ENCODE peak calls at places on chromosomes 7 and 10, in four cellular contexts. One of them, this sample, is unnamed.

GRCh38 chr7:25750738-25751529 is 401.1 kb upstream of the NFE2L3 start:
- DNase-seq in GM23248: no peak
- DNase-seq in gastrocnemius medialis: no peak
- DNase-seq in HFF-Myc: no peak
- DNase-seq in this sample: no peak

GRCh38 chr10:87882555-87883294 is 19.3 kb downstream of the PTEN start:
- DNase-seq in gastrocnemius medialis: no peak
- DNase-seq in HFF-Myc: no peak
- DNase-seq in GM23248: no peak
- DNase-seq in this sample: no peak

GRCh38 chr10:52992569-52992968 is 220.0 kb upstream of the MBL2 start:
- DNase-seq in GM23248: no peak
- DNase-seq in HFF-Myc: no peak
- DNase-seq in gastrocnemius medialis: no peak
- DNase-seq in this sample: no peak

GRCh38 chr7:7868245-7868899 is 100.2 kb upstream of the GLCCI1 start:
- DNase-seq in gastrocnemius medialis: no peak
- DNase-seq in GM23248: no peak
- DNase-seq in HFF-Myc: no peak
- DNase-seq in this sample: no peak

GRCh38 chr10:128036746-128037542 is 89.3 kb downstream of the MKI67 start:
- DNase-seq in GM23248: peak
- DNase-seq in HFF-Myc: no peak
- DNase-seq in gastrocnemius medialis: no peak
- DNase-seq in this sample: peak

GRCh38 chr10:29642996-29643395 is 8.2 kb upstream of the SVIL start:
- DNase-seq in GM23248: peak
- DNase-seq in HFF-Myc: no peak
- DNase-seq in gastrocnemius medialis: peak
- DNase-seq in this sample: no peak

GRCh38 chr7:104686286-104686685 is 327.7 kb upstream of the KMT2E start:
- DNase-seq in gastrocnemius medialis: no peak
- DNase-seq in HFF-Myc: no peak
- DNase-seq in GM23248: no peak
- DNase-seq in this sample: no peak

GRCh38 chr10:80509403-80510161 is 28.1 kb upstream of the SH2D4B start:
- DNase-seq in gastrocnemius medialis: no peak
- DNase-seq in HFF-Myc: peak
- DNase-seq in GM23248: peak
- DNase-seq in this sample: no peak

GRCh38 chr7:22108151-22108845 is 162.6 kb upstream of the CDCA7L start:
- DNase-seq in HFF-Myc: no peak
- DNase-seq in gastrocnemius medialis: no peak
- DNase-seq in GM23248: no peak
- DNase-seq in this sample: no peak

GRCh38 chr7:2495402-2496309 is 19.5 kb upstream of the GRIFIN start:
- DNase-seq in HFF-Myc: no peak
- DNase-seq in gastrocnemius medialis: no peak
- DNase-seq in GM23248: no peak
- DNase-seq in this sample: no peak

GRCh38 chr7:73706122-73707044 is 13.1 kb downstream of the STX1A start:
- DNase-seq in GM23248: peak
- DNase-seq in gastrocnemius medialis: no peak
- DNase-seq in HFF-Myc: no peak
- DNase-seq in this sample: no peak

GRCh38 chr7:121034929-121035328 is 46.4 kb downstream of the CPED1 start:
- DNase-seq in gastrocnemius medialis: no peak
- DNase-seq in HFF-Myc: no peak
- DNase-seq in GM23248: no peak
- DNase-seq in this sample: no peak

GRCh38 chr10:120979435-120980315 is 128.5 kb downstream of the WDR11 start:
- DNase-seq in HFF-Myc: no peak
- DNase-seq in gastrocnemius medialis: no peak
- DNase-seq in GM23248: peak
- DNase-seq in this sample: peak

GRCh38 chr10:130171196-130171595 is 35.0 kb downstream of the GLRX3 start:
- DNase-seq in gastrocnemius medialis: no peak
- DNase-seq in GM23248: no peak
- DNase-seq in HFF-Myc: no peak
- DNase-seq in this sample: no peak

GRCh38 chr10:48463318-48464003 is 141.4 kb downstream of the ARHGAP22 start:
- DNase-seq in GM23248: peak
- DNase-seq in HFF-Myc: no peak
- DNase-seq in gastrocnemius medialis: no peak
- DNase-seq in this sample: no peak

GRCh38 chr7:137245890-137246289 is 97.6 kb downstream of the PTN start:
- DNase-seq in GM23248: no peak
- DNase-seq in gastrocnemius medialis: no peak
- DNase-seq in HFF-Myc: no peak
- DNase-seq in this sample: no peak

GRCh38 chr7:130872756-130873448 is 138.9 kb upstream of the KLF14 start:
- DNase-seq in GM23248: no peak
- DNase-seq in gastrocnemius medialis: no peak
- DNase-seq in HFF-Myc: no peak
- DNase-seq in this sample: no peak

GRCh38 chr10:31036209-31036608 is 4.5 kb upstream of the ZNF438 start:
- DNase-seq in gastrocnemius medialis: no peak
- DNase-seq in HFF-Myc: peak
- DNase-seq in GM23248: no peak
- DNase-seq in this sample: no peak

GRCh38 chr7:28792858-28793257 is 165.3 kb downstream of the TRIL start:
- DNase-seq in GM23248: no peak
- DNase-seq in gastrocnemius medialis: no peak
- DNase-seq in HFF-Myc: no peak
- DNase-seq in this sample: no peak

GRCh38 chr10:5196613-5197234 is at the start of gene AKR1C4:
- DNase-seq in HFF-Myc: no peak
- DNase-seq in GM23248: no peak
- DNase-seq in gastrocnemius medialis: no peak
- DNase-seq in this sample: no peak

GRCh38 chr10:90451283-90451682 is 406.6 kb downstream of the HTR7 start:
- DNase-seq in HFF-Myc: no peak
- DNase-seq in gastrocnemius medialis: no peak
- DNase-seq in GM23248: no peak
- DNase-seq in this sample: peak

DNA sequence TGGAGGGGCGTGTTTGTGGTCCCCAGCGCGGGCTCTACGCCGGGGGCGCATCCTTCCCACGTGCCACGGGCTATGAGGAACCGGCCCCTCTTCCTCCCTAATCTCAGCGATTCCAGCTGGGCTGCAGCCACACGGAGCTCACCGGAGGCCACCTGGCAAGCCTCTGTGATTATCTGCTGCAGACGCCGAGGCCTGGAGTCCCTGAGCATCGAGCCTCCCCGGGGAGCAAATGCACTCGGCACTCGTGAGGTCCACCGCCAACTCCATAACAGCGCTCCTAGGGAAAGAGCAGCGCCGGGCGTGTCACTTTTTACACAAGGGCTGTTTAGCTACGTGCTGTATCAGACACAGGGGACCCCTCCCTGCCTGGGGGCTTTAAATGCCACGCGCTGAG is 101.1 kb downstream of the DYNC2I1 start:
- DNase-seq in gastrocnemius medialis: no peak
- DNase-seq in GM23248: no peak
- DNase-seq in HFF-Myc: no peak
- DNase-seq in this sample: peak
- H3K4me3 ChIP-seq in gastrocnemius medialis: no peak
- H3K4me3 ChIP-seq in GM23248: no peak
- H3K4me3 ChIP-seq in HFF-Myc: no peak
- H3K4me3 ChIP-seq in this sample: peak

GRCh38 chr7:114997487-114998404 is 75.9 kb downstream of the MDFIC start:
- DNase-seq in GM23248: no peak
- DNase-seq in gastrocnemius medialis: no peak
- DNase-seq in HFF-Myc: no peak
- DNase-seq in this sample: no peak
- H3K4me3 ChIP-seq in GM23248: no peak
- H3K4me3 ChIP-seq in gastrocnemius medialis: no peak
- H3K4me3 ChIP-seq in HFF-Myc: no peak
- H3K4me3 ChIP-seq in this sample: no peak

GRCh38 chr10:317926-318325 is 182.7 kb downstream of the ZMYND11 start:
- DNase-seq in GM23248: no peak
- DNase-seq in gastrocnemius medialis: no peak
- DNase-seq in HFF-Myc: no peak
- DNase-seq in this sample: no peak
- H3K4me3 ChIP-seq in GM23248: no peak
- H3K4me3 ChIP-seq in gastrocnemius medialis: no peak
- H3K4me3 ChIP-seq in HFF-Myc: no peak
- H3K4me3 ChIP-seq in this sample: no peak

GRCh38 chr10:124538669-124539068 is 77.0 kb downstream of the LHPP start:
- DNase-seq in HFF-Myc: no peak
- DNase-seq in GM23248: no peak
- DNase-seq in gastrocnemius medialis: no peak
- DNase-seq in this sample: no peak
- H3K4me3 ChIP-seq in HFF-Myc: no peak
- H3K4me3 ChIP-seq in GM23248: no peak
- H3K4me3 ChIP-seq in gastrocnemius medialis: no peak
- H3K4me3 ChIP-seq in this sample: no peak

GRCh38 chr10:86409183-86409582 is 42.6 kb upstream of the GRID1 start:
- DNase-seq in gastrocnemius medialis: no peak
- DNase-seq in HFF-Myc: no peak
- DNase-seq in GM23248: no peak
- DNase-seq in this sample: no peak

GRCh38 chr10:86413046-86413728 is 46.6 kb upstream of the GRID1 start:
- DNase-seq in gastrocnemius medialis: no peak
- DNase-seq in HFF-Myc: no peak
- DNase-seq in GM23248: peak
- DNase-seq in this sample: no peak

GRCh38 chr10:86410542-86411124 is 44.0 kb upstream of the GRID1 start:
- DNase-seq in GM23248: peak
- DNase-seq in gastrocnemius medialis: no peak
- DNase-seq in HFF-Myc: no peak
- DNase-seq in this sample: no peak

GRCh38 chr10:86411852-86412550 is 45.4 kb upstream of the GRID1 start:
- DNase-seq in GM23248: no peak
- DNase-seq in gastrocnemius medialis: no peak
- DNase-seq in HFF-Myc: no peak
- DNase-seq in this sample: no peak

GRCh38 chr10:86411281-86411841 is 44.8 kb upstream of the GRID1 start:
- DNase-seq in HFF-Myc: peak
- DNase-seq in gastrocnemius medialis: no peak
- DNase-seq in GM23248: peak
- DNase-seq in this sample: no peak
- H3K4me3 ChIP-seq in HFF-Myc: no peak
- H3K4me3 ChIP-seq in gastrocnemius medialis: no peak
- H3K4me3 ChIP-seq in GM23248: peak
- H3K4me3 ChIP-seq in this sample: no peak

DNA sequence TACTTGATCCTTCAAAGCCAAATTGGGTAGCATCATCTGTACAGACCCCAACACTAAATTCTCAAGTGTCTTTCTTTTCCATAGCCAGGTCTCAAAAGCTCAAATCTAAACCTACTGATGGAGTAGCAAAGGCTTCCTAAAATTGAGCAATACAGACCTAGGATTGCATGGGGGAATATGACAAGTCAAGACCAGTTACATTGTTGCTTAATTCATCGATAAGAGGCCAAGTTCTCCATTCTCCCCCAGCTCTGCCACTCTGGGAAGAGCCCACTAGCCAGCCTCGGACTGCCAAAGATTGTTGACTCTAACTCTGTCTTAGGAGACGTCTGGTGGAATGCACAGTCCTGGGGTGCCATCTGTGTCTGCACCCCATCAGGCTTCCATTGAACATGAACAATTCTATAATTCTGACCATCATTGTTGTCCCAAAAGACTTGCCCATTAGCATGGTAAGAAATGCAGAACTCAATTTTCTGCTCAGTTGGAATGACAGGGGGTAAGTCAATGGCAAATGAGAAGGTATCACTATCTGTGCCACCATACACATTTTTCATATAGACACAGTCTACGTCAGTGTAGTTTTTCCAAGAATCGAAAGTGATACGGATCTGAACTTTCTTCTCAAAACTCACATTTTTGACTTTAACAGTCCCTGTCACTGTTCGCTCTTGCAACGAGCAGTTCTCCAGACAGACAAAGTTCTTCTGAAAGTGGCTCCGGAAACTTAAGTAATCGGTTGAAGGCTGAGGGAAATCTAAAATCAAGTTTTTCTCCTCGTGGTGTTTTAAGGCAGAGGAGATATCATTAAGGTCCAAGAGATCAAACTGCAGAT is 2.9 kb downstream of the PPP1R3C start:
- DNase-seq in HFF-Myc: no peak
- DNase-seq in gastrocnemius medialis: no peak
- DNase-seq in GM23248: no peak
- DNase-seq in this sample: no peak
- H3K4me3 ChIP-seq in HFF-Myc: no peak
- H3K4me3 ChIP-seq in gastrocnemius medialis: peak
- H3K4me3 ChIP-seq in GM23248: peak
- H3K4me3 ChIP-seq in this sample: no peak

GRCh38 chr7:5457245-5457735 is 33.7 kb upstream of the TNRC18 start:
- DNase-seq in GM23248: no peak
- DNase-seq in HFF-Myc: no peak
- DNase-seq in gastrocnemius medialis: no peak
- DNase-seq in this sample: no peak
- H3K4me3 ChIP-seq in GM23248: no peak
- H3K4me3 ChIP-seq in HFF-Myc: no peak
- H3K4me3 ChIP-seq in gastrocnemius medialis: no peak
- H3K4me3 ChIP-seq in this sample: no peak

This sample was measured in mammary epithelial cell.